ENCODE peak calls at places on chromosomes 13 and 19, in seven cellular contexts. E, I, A, D, M, Q and X are unnamed samples.

GRCh38 chr19:17779281-17779930 is 15.5 kb upstream of the B3GNT3 start:
- DNase-seq in E (peak; percentile 80), I (peak; percentile 46), A (no peak), D (no peak), M (peak; percentile 52), Q (no peak), X (peak; percentile 33)

GRCh38 chr19:28705008-28705407 is 507.9 kb downstream of the UQCRFS1 start:
- DNase-seq in E (no peak), I (peak; percentile 87), A (peak; percentile 88), D (no peak), M (peak; percentile 74), Q (no peak), X (no peak)

GRCh38 chr13:112963641-112964040 is 5.4 kb upstream of the MCF2L start:
- DNase-seq in E (peak; percentile 17), I (no peak), A (no peak), D (no peak), M (no peak), Q (no peak), X (peak; percentile 6)

GRCh38 chr13:25927966-25928365 is 123.8 kb downstream of the SHISA2 start:
- DNase-seq in E (no peak), I (no peak), A (no peak), D (no peak), M (no peak), Q (no peak), X (no peak)

GRCh38 chr13:113895436-113895835 is 31.6 kb upstream of the GAS6 start:
- DNase-seq in E (no peak), I (no peak), A (no peak), D (no peak), M (peak; percentile 41), Q (no peak), X (no peak)

GRCh38 chr19:50414850-50415660 is 3.7 kb upstream of the SPIB start:
- DNase-seq in E (peak; percentile 59), I (peak; percentile 69), A (peak; percentile 24), D (no peak), M (peak; percentile 76), Q (peak; percentile 87), X (peak; percentile 83)

GRCh38 chr19:32287811-32288227 is 57.6 kb upstream of the ZNF507 start:
- DNase-seq in E (peak; percentile 53), I (peak; percentile 81), A (peak; percentile 53), D (no peak), M (peak; percentile 87), Q (peak; percentile 61), X (peak; percentile 74)

GRCh38 chr13:93915269-93915809 is 564.1 kb downstream of the DCT start:
- DNase-seq in E (no peak), I (peak; percentile 72), A (no peak), D (no peak), M (peak; percentile 40), Q (no peak), X (no peak)

GRCh38 chr13:43948059-43948458 is 68.4 kb downstream of the LACC1 start:
- DNase-seq in E (no peak), I (no peak), A (no peak), D (no peak), M (no peak), Q (no peak), X (no peak)

GRCh38 chr13:89900104-89900760 is 1447.3 kb upstream of the MIR17HG start:
- DNase-seq in E (no peak), I (peak; percentile 25), A (no peak), D (no peak), M (peak; percentile 5), Q (no peak), X (no peak)

GRCh38 chr19:6616011-6616410 is 25.1 kb upstream of the CD70 start:
- DNase-seq in E (no peak), I (peak; percentile 49), A (no peak), D (no peak), M (peak; percentile 34), Q (no peak), X (no peak)

GRCh38 chr13:33213797-33214196 is 71.8 kb downstream of the STARD13 start:
- DNase-seq in E (no peak), I (peak; percentile 50), A (no peak), D (no peak), M (peak; percentile 42), Q (no peak), X (no peak)

GRCh38 chr19:19372656-19373416 is 32.6 kb upstream of the GATAD2A start:
- DNase-seq in E (peak; percentile 91), I (peak; percentile 29), A (no peak), D (no peak), M (peak; percentile 60), Q (peak; percentile 61), X (peak; percentile 86)

GRCh38 chr19:56120371-56121179 is 520 bp downstream of the ZNF787 start:
- DNase-seq in E (peak; percentile 91), I (peak; percentile 73), A (peak; percentile 67), D (peak; percentile 63), M (peak; percentile 83), Q (peak; percentile 96), X (peak; percentile 89)

GRCh38 chr19:36488816-36489138 is 584 bp downstream of the ZNF566 start:
- DNase-seq in E (peak; percentile 33), I (peak; percentile 6), A (no peak), D (no peak), M (peak; percentile 3), Q (peak; percentile 47), X (no peak)

GRCh38 chr13:34942732-34943674 is 933 bp downstream of the NBEA start:
- DNase-seq in E (peak; percentile 25), I (no peak), A (peak; percentile 4), D (peak; percentile 27), M (no peak), Q (no peak), X (peak; percentile 37)

GRCh38 chr19:33916792-33917191 is 120.1 kb downstream of the KCTD15 start:
- DNase-seq in E (no peak), I (no peak), A (no peak), D (no peak), M (no peak), Q (no peak), X (no peak)

GRCh38 chr19:35341006-35341405 is 6.7 kb upstream of the FFAR1 start:
- DNase-seq in E (no peak), I (no peak), A (no peak), D (no peak), M (no peak), Q (no peak), X (no peak)

GRCh38 chr19:48321372-48321621 is 4.1 kb upstream of the EMP3 start:
- DNase-seq in E (peak; percentile 99), I (peak; percentile 79), A (peak; percentile 93), D (peak; percentile 97), M (peak; percentile 96), Q (peak; percentile 91), X (peak; percentile 100)

GRCh38 chr19:32743447-32743846 is 23.9 kb downstream of the TDRD12 start:
- DNase-seq in E (no peak), I (no peak), A (no peak), D (no peak), M (no peak), Q (no peak), X (no peak)

GRCh38 chr13:97212540-97213146 is 9.5 kb upstream of the MBNL2 start:
- DNase-seq in E (no peak), I (peak; percentile 58), A (peak; percentile 44), D (no peak), M (peak; percentile 72), Q (no peak), X (peak; percentile 36)

GRCh38 chr19:42132030-42132628 is at the start of gene POU2F2:
- DNase-seq in E (peak; percentile 76), I (no peak), A (no peak), D (no peak), M (no peak), Q (no peak), X (peak; percentile 81)

GRCh38 chr13:24863748-24864540 is 100.0 kb downstream of the RNF17 start:
- DNase-seq in E (no peak), I (no peak), A (no peak), D (no peak), M (no peak), Q (no peak), X (no peak)

GRCh38 chr13:113854238-113855011 is 9.5 kb downstream of the GAS6 start:
- DNase-seq in E (peak; percentile 66), I (peak; percentile 57), A (no peak), D (no peak), M (peak; percentile 27), Q (no peak), X (no peak)

GRCh38 chr13:93309886-93310520 is 83.4 kb downstream of the GPC6 start:
- DNase-seq in E (no peak), I (peak; percentile 89), A (no peak), D (no peak), M (peak; percentile 95), Q (no peak), X (no peak)

GRCh38 chr19:11675569-11675968 is 63.2 kb downstream of the ZNF823 start:
- DNase-seq in E (no peak), I (no peak), A (no peak), D (no peak), M (no peak), Q (no peak), X (no peak)

GRCh38 chr13:40210865-40211585 is 455.4 kb downstream of the FOXO1 start:
- DNase-seq in E (no peak), I (no peak), A (no peak), D (no peak), M (no peak), Q (no peak), X (no peak)

GRCh38 chr19:16359964-16360363 is 35.3 kb downstream of the KLF2 start:
- DNase-seq in E (no peak), I (no peak), A (no peak), D (no peak), M (no peak), Q (no peak), X (no peak)

GRCh38 chr13:113907637-113908617 is 44.1 kb upstream of the GAS6 start:
- DNase-seq in E (peak; percentile 60), I (peak; percentile 91), A (peak; percentile 82), D (peak; percentile 93), M (peak; percentile 66), Q (no peak), X (peak; percentile 36)